ENCODE peak calls at places on chromosomes 4 and X, in five cellular contexts. C is tibial nerve, I is A549, R is K562, O is transverse colon. L is an unnamed sample.

GRCh38 chrX:148928803-148929202 is 428.4 kb downstream of the AFF2 start:
- DNase-seq in C (no peak), R (no peak), I (no peak), O (no peak), L (no peak)

GRCh38 chr4:136281307-136281706 is 1251.0 kb downstream of the PCDH18 start:
- DNase-seq in C (no peak), R (no peak), O (no peak), I (no peak), L (no peak)

GRCh38 chrX:22664826-22665225 is 334.9 kb upstream of the DDX53 start:
- DNase-seq in I (no peak), R (no peak), O (no peak), C (no peak), L (no peak)

GRCh38 chr4:76459291-76459723 is 24.3 kb downstream of the SHROOM3 start:
- DNase-seq in O (no peak), R (peak), C (no peak), I (no peak), L (no peak)

GRCh38 chrX:7147978-7148824 is at the start of gene PUDP:
- DNase-seq in C (peak), O (peak), I (peak), R (peak), L (peak)

GRCh38 chr4:145195167-145195952 is 15.0 kb upstream of the OTUD4 start:
- DNase-seq in I (no peak), O (no peak), C (no peak), R (no peak), L (no peak)

GRCh38 chr4:189828298-189828697 is 112.4 kb upstream of the FRG1 start:
- DNase-seq in O (no peak), I (no peak), R (no peak), C (no peak), L (no peak)

GRCh38 chrX:80335062-80335830 is 85.0 kb upstream of the TENT5D start:
- DNase-seq in O (peak), I (peak), C (peak), R (peak), L (peak)

GRCh38 chr4:6578221-6578620 is 3.2 kb downstream of the MAN2B2 start:
- DNase-seq in I (no peak), R (no peak), C (no peak), O (no peak), L (no peak)

GRCh38 chr4:146790515-146790914 is 151.8 kb downstream of the POU4F2 start:
- DNase-seq in R (no peak), C (no peak), O (no peak), I (no peak), L (no peak)

DNA sequence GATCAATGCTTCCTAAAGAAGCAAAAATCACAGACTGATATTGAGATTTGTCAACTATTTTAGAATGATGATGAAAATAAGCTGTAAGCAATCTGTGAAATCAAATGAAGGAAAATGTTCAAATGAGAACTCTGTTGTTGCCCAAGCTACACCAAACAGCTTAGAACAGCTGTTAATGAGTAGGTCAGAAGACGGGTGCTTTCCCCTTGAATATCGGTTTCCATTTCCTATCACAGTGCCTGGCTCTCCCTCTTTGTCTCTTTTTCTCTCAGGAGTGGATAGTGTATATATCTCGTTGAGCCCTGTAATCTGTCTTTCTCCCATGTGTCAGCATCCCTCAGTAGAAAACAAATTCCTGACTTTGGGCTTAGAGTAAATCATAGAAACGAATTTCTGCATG is 1592.9 kb upstream of the TENM3 start:
- DNase-seq in C (no peak), I (no peak), O (no peak), R (no peak), L (no peak)
- TF ChIP-seq EP300 in C (no peak), I (no peak), O (no peak), R (no peak), L (no peak)

GRCh38 chrX:1493877-1494510 is 41.3 kb upstream of the ASMTL start:
- DNase-seq in I (no peak), R (no peak), O (peak), C (no peak), L (no peak)
- TF ChIP-seq EP300 in I (no peak), R (no peak), O (no peak), C (no peak), L (no peak)

DNA sequence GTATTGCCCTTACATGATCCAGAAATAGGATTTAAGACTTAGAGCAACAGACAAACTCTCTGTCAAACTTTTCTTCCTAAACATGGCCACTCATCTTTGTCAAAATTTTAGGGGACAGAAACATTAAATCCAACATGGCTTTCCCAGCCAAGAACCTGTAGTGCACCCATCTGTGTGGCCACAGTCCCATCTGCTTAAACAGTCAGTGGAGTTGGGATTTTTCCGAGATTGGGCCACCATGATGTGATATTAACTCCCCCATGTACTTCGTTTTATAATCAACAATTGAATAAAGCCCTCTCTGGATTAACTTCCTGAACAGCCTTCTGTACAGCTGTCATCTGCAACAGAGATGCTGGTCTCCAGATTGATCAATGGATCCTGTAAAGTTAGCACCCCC is 28.9 kb downstream of the TMEM144 start:
- DNase-seq in C (no peak), O (no peak), R (no peak), I (no peak), L (no peak)
- TF ChIP-seq EP300 in C (no peak), O (no peak), R (no peak), I (no peak), L (no peak)

GRCh38 chr4:80037864-80038263 is 35.2 kb downstream of the ANTXR2 start:
- DNase-seq in O (no peak), I (no peak), R (no peak), C (no peak), L (no peak)
- TF ChIP-seq EP300 in O (no peak), I (no peak), R (no peak), C (no peak), L (no peak)

DNA sequence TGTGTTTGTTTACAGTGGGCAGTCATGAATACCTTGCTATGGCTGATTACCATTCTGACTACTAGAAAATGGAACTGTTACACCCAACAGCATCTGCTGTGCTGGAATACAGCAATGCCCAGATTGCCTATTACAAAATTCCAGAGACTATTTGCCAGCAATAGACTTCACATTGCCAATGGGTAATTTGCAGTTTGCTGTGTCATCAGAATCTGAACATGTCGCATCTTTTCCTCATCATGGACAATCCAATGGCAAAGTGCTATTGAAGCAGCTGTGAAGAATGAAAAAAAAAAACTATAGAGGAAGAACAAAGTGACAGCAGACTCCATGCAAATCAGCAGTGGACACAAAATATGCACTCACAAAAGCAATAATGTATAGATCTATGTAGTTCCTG is 356.5 kb downstream of the CXXC4 start:
- DNase-seq in O (no peak), I (no peak), C (no peak), R (no peak), L (no peak)
- TF ChIP-seq EP300 in O (no peak), I (no peak), C (no peak), R (no peak), L (no peak)

GRCh38 chr4:153513596-153513995 is 47.4 kb downstream of the TMEM131L start:
- DNase-seq in O (no peak), C (no peak), I (no peak), R (no peak), L (no peak)
- TF ChIP-seq EP300 in O (no peak), C (no peak), I (no peak), R (no peak), L (no peak)

DNA sequence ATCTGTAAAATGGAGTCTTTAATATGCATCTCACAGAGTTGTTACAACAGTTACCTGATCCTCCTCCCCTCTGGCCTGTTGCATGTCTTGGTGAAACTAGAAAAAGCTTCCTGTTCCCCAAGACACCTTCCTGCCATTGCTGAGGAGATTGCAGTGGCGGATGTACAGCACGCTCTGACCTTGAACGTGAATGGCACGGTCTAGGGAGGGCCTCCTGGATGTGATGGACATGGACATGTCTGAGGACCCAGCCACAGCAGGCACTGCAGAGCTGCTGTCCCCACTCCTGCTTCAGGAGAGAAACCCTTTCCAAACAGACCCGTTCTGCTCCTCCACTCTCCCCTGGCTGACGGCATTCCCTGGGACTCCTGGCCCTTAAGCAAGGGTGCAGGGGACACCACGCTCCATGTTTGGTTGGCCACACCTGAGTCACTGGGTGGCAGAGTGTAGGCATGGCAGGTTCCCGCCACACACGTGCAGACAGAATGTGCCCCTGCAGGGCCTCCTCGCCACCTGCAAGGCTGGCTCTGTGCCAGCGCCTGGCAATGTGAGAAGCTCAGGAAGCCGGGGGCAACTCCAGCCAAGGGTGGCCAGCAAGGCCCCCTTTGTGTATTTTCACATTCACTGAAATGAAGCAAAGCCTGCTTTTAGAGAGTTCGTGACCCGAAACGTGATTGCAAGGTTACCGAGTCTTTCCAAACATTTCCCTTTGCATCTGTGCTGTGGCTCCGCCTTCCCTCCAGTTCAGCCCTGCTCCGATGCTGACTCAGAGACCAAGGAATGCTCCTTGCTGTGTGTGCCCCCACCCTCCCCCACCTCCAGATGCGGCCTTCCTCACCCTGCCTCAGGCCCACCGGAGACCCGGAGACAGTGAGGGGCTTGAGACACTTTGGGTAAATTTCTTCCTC is 46.0 kb downstream of the HTRA3 start:
- DNase-seq in O (peak), I (peak), R (no peak), C (peak), L (peak)
- TF ChIP-seq EP300 in O (no peak), I (no peak), R (no peak), C (no peak), L (no peak)

GRCh38 chrX:1894656-1895055 is 279.8 kb downstream of the ASMT start:
- DNase-seq in I (no peak), R (no peak), O (no peak), C (no peak), L (no peak)
- TF ChIP-seq EP300 in I (no peak), R (no peak), O (no peak), C (no peak), L (no peak)

GRCh38 chr4:35229021-35229420 is 1015.3 kb downstream of the ARAP2 start:
- DNase-seq in R (no peak), I (no peak), C (no peak), O (no peak), L (no peak)

DNA sequence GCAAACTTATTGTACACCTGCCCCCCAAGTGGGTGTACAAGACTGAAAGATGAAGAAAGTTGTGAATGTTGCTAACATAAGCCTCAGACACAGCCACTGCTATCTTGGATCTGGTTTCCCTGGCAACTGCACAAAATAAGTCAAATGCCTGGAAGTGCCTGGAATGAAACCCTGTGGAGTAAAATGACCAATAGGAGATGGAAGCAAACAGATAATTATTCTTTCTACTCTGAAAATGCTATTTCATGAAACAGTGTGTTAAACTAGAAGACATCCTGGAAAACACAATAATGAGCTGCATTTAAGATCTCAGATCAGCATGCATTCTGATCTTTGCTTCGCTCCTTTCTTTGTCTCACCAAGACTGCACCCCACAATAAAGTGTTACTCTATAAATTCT is 1016.0 kb downstream of the ARAP2 start:
- DNase-seq in R (no peak), I (no peak), O (no peak), C (no peak), L (no peak)
- TF ChIP-seq EP300 in R (no peak), I (no peak), O (no peak), C (no peak), L (no peak)

DNA sequence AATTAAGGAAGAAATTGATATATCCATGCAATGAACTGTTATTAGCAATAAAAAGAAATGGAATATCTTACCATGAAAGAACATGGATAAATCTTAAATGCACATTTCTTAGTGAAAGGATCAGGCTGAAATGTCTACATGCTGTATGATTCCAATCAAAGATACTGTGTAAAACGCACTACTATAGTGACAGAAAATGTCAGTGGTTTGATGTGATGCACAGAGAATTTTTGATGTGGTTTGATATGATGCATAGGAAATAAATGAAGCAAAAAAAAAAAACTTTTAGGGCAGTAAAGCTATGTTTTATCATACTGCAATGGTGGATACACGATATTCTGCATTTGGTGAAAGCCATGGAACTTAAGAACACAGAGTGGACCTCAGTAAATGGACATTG is 547.6 kb downstream of the GABRG1 start:
- DNase-seq in R (no peak), I (no peak), C (no peak), O (no peak), L (no peak)
- TF ChIP-seq EP300 in R (no peak), I (no peak), C (no peak), O (no peak), L (no peak)

L was measured in sigmoid colon.